ENCODE peak calls at places on chromosomes 2 and 18, in four cellular contexts. I is gastrocnemius medialis, Y is A549, L is lower leg skin. B is an unnamed sample.

GRCh38 chr2:191864623-191865521 is 18.0 kb upstream of the CAVIN2 start:
- DNase-seq in I (no peak), Y (peak; percentile 37), L (no peak), B (no peak)

GRCh38 chr2:62760555-62760954 is 55.0 kb downstream of the EHBP1 start:
- DNase-seq in Y (no peak), L (no peak), I (no peak), B (no peak)

GRCh38 chr18:8519102-8519501 is 90.1 kb upstream of the RAB12 start:
- DNase-seq in L (no peak), I (peak; percentile 31), Y (no peak), B (no peak)

GRCh38 chr2:232001073-232001472 is 39.6 kb downstream of the DIS3L2 start:
- DNase-seq in Y (no peak), L (no peak), I (no peak), B (no peak)

GRCh38 chr2:30371772-30372373 is 75.2 kb upstream of the LCLAT1 start:
- DNase-seq in I (no peak), Y (no peak), L (peak; percentile 75), B (no peak)

GRCh38 chr18:40159141-40160017 is 1795.7 kb upstream of the PIK3C3 start:
- DNase-seq in Y (peak; percentile 21), L (no peak), I (no peak), B (peak; percentile 41)

GRCh38 chr2:47724221-47724981 is 58.5 kb upstream of the MSH6 start:
- DNase-seq in I (no peak), Y (peak; percentile 18), L (peak; percentile 58), B (no peak)

GRCh38 chr2:241280291-241280690 is 35.2 kb downstream of the HDLBP start:
- DNase-seq in Y (no peak), I (no peak), L (no peak), B (no peak)

GRCh38 chr2:195477248-195477995 is 179.6 kb upstream of the SLC39A10 start:
- DNase-seq in Y (no peak), L (no peak), I (no peak), B (no peak)

GRCh38 chr2:121530210-121530562 is 494 bp upstream of the RNU4ATAC start:
- DNase-seq in Y (peak; percentile 84), L (peak; percentile 91), I (peak; percentile 57), B (no peak)

GRCh38 chr2:209790066-209790728 is 18.6 kb downstream of the UNC80 start:
- DNase-seq in L (no peak), Y (no peak), I (no peak), B (no peak)

GRCh38 chr2:10086950-10087349 is 6.7 kb upstream of the CYS1 start:
- DNase-seq in I (no peak), L (no peak), Y (peak; percentile 33), B (no peak)

DNA sequence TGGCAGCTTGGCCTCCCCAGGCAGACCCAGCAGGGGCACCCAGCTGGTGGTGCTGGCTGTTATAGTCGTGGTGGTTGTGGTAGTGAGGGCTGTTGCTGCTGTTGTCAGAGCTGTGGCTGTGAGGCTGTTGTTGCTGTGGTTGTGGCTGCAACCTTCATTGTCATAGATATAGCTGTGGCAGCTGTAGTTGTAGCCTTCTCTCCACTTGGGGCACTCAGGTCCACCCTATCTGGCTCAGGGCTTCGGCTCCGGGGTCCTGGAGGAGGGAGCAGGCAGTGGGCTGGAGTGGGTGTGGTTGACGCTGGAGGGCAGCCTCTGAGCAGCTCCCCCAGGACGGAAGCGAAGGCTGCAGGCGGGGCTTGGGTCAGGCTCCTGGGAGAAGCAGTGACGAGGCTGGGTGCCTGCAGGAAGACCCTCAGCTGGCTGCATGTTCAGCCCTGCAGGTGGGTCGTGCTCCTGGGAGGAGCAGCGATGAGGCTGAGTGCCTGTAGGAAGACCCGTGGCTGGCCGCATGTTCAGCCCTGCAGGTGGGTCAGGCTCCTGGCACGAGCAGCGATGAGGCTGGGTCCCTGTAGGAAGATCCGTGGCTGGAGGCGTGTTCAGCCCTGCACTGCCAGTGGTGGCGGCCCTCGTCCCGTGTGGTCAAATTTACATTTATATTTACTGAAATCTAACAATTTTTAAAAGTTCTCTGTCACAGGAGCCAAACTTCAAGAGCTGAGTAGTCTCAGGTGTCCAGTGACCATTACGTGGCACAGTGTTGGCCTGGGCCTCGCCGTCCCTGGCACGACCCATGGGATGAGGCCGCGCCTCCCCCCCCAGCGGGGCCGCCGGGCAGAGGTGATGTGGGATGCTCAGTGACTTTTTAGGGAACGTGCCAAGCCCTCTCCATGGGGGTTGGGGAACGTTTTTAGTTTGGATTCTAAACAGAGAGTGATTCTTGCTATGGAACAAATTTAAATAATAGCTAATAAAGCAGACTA is 79.2 kb upstream of the PXDN start:
- DNase-seq in L (no peak), Y (no peak), I (no peak), B (no peak)
- TF ChIP-seq POLR2A in L (no peak), Y (no peak), I (no peak), B (no peak)

DNA sequence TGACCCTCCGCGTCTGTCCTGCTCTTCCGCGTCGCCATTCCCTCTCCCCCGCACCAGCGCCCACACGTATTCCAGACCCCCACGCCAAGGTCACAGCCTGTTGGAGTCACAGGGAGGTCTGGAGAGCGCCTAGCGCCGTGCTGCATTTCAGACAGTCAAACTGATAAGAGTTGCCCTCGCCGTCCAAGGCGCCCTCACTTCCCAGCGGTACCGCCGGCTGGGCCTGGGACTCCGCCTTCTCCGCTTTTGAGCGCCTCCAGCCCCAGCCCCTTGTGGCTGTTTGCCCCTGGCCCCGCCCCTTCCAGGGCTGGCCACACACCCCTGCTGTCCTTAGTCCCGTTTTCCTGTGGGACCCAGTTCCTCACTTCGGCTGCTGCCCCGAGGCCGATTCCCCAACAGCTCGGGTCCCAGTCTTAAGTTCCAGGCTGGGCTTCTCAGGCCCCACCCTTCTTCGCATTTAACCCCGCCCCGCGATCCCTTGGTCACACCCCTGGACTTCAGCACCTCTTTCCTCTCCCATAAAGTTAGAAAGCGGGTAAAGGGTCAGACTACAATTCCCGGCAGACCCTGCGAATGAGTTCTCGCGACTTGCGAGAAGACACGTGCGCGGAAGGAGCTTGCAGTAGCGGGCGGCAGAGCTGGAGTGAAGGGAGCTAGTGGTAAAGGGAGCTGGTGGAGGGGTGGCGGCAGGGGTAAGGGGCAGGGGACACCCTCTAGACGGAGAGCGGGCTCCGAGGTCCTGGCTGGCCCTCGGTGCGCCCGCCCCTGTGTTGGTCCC is at the start of gene GMPPA:
- DNase-seq in I (peak; percentile 98), L (peak; percentile 99), Y (peak; percentile 98), B (peak; percentile 97)
- TF ChIP-seq POLR2A in I (peak; percentile 83), L (no peak), Y (peak; percentile 89), B (peak; percentile 66)

DNA sequence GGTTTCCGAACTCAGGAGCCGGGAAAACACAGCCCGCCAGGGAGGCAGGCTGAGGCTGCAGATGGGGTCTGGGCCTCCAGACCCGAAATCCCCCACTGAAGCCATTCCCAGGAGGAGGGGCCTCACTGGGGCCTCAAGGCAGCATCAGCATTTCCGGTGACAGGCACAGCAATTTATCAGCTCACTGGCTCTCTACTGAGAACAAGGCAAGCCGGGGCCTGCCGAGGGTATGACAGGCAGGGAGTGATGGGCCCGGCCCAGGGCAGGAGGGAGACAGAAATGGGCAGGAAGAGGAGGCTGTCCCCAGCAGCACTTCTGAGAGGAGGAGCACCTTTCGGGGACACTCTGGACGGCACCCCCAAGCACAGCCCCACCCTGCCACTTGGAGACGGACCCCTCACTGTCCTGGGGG is 12.5 kb downstream of the SDC1 start:
- DNase-seq in I (no peak), L (no peak), Y (no peak), B (no peak)
- TF ChIP-seq POLR2A in I (no peak), L (no peak), Y (no peak), B (no peak)

GRCh38 chr18:75211721-75212625 is 1.4 kb downstream of the TSHZ1 start:
- DNase-seq in Y (peak; percentile 34), L (peak; percentile 89), I (peak; percentile 29), B (peak; percentile 51)
- TF ChIP-seq POLR2A in Y (peak; percentile 18), L (no peak), I (no peak), B (no peak)

GRCh38 chr18:46920067-46920466 is 2.7 kb downstream of the KATNAL2 start:
- DNase-seq in I (no peak), Y (no peak), L (no peak), B (no peak)

GRCh38 chr18:46917808-46918600 is 602 bp downstream of the KATNAL2 start:
- DNase-seq in L (no peak), I (peak; percentile 73), Y (peak; percentile 10), B (peak; percentile 87)

GRCh38 chr18:46915800-46916550 is 1.3 kb downstream of the PIAS2 start:
- DNase-seq in Y (no peak), L (no peak), I (no peak), B (no peak)

GRCh38 chr18:46916551-46917107 is 678 bp downstream of the PIAS2 start:
- DNase-seq in I (no peak), L (no peak), Y (peak; percentile 14), B (peak; percentile 72)

DNA sequence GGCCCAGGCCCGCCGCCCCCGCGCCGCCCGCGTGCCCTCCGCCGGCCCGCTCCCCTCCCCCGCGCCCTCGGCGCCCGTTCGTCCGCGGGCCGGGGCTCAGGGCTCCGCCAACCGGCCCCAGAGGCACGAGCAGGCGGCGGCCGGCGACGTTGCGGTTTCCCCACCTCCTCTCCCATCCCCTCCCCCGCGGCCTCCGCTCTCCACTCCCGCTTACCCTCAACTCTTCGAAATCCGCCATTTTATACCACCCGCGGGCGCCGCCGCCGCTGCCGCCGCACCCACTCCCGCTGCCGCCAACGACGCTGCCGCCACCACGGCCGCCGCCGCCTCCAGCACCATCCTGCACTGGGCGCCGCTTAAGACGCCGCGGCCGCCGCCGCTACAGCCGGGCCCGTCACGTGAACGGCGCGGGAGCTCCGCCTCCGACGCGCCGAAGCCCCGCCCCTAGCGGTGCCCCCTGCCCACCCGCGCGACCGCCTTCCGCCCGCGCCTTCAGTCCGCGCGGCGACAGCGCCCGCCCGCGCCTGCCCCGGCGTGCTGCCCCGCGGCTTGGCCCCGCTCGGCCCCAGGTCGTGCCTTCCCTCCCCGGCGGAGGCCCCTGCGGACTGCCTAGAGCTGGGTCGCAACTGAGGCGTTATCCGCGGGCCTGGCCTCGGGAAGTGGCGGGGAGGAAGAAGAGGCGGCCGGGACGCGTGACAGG is at the start of the genes KATNAL2 and PIAS2:
- DNase-seq in L (peak; percentile 95), Y (peak; percentile 68), I (peak; percentile 80), B (peak; percentile 94)
- TF ChIP-seq POLR2A in L (no peak), Y (peak; percentile 78), I (peak; percentile 94), B (peak; percentile 80)

GRCh38 chr2:105329561-105330495 is at the start of gene TGFBRAP1:
- DNase-seq in I (peak; percentile 27), Y (peak; percentile 60), L (peak; percentile 87), B (peak; percentile 75)
- TF ChIP-seq POLR2A in I (peak; percentile 33), Y (peak; percentile 73), L (no peak), B (peak; percentile 66)

DNA sequence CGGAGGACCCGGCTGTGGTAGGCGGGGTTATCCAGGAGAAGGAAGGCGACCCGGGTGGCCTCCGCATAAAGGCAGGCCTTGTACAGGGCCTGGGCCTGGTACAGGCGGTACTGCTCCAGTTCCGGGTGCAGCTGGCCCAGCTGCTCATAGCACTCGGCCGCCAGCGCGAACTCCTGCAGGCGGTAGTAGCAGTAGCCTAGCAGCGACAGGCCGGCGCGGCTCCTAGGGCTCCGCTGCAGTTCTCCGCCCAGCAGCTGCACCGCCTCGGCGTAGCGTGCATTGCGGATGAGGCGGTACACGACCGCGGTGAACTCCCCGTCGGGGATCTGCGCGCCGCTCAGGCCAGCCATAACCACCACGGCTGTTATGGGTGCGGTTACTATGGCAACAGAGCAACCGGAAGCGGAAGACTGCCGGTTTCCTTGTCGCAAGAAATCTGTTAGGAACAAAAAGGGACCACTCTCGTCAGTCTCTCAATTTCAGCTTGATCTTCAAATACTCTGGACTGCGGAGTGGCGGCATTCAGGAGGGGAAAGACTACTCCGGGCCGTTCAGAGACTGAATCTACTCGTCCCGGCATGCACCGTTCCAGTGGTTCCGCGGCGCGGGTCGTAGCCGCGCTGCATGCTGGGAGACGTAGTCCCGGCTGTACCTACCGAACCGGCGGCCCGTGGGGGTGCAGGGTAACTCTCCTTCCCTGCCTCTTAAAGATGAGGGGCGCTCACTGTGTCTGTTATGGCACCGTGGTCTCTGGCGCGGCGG is 160.0 kb downstream of the AGPS start:
- DNase-seq in L (peak; percentile 96), I (peak; percentile 74), Y (peak; percentile 90), B (peak; percentile 96)
- TF ChIP-seq POLR2A in L (no peak), I (no peak), Y (peak; percentile 54), B (peak; percentile 77)

GRCh38 chr2:69893684-69894481 is at the start of gene SNRNP27:
- DNase-seq in Y (peak; percentile 89), L (peak; percentile 96), I (peak; percentile 71), B (peak; percentile 89)
- TF ChIP-seq POLR2A in Y (peak; percentile 52), L (no peak), I (peak; percentile 59), B (peak; percentile 79)

GRCh38 chr18:55997156-55997561 is 409.2 kb upstream of the TCF4 start:
- DNase-seq in I (no peak), L (no peak), Y (no peak), B (no peak)
- TF ChIP-seq POLR2A in I (no peak), L (no peak), Y (no peak), B (no peak)

B was measured in erythroblast.